ENCODE peak calls at places on chromosomes 1 and 21, in eight cellular contexts. W is hepatocyte, P is mammary epithelial cell, C is PC-9, Z is HCT116, X is fibroblast of lung, A is A673, U is neural progenitor cell. K is an unnamed sample.

GRCh38 chr1:245225267-245225666 is 70.5 kb downstream of the KIF26B start:
- DNase-seq in X (peak), C (no peak), W (peak), Z (no peak), U (peak), P (no peak), A (no peak), K (peak)

GRCh38 chr1:28111157-28111556 is 22.7 kb upstream of the EYA3 start:
- DNase-seq in W (no peak), U (no peak), A (no peak), X (no peak), P (no peak), Z (no peak), C (no peak), K (no peak)

GRCh38 chr1:101259744-101260148 is 22.9 kb downstream of the S1PR1 start:
- DNase-seq in P (peak), C (no peak), Z (no peak), W (no peak), A (no peak), X (peak), U (no peak), K (peak)

GRCh38 chr1:5973771-5974170 is 18.5 kb downstream of the NPHP4 start:
- DNase-seq in U (peak), X (peak), P (no peak), Z (no peak), C (no peak), W (no peak), A (no peak), K (peak)

GRCh38 chr1:229287257-229287656 is 16.3 kb downstream of the RAB4A start:
- DNase-seq in X (no peak), U (no peak), C (no peak), A (no peak), Z (no peak), P (peak), W (no peak), K (no peak)

GRCh38 chr1:96259399-96259798 is 462.2 kb upstream of the PTBP2 start:
- DNase-seq in W (no peak), Z (no peak), P (no peak), A (no peak), C (no peak), X (no peak), U (peak), K (no peak)

GRCh38 chr1:8544644-8545043 is 226.7 kb downstream of the SLC45A1 start:
- DNase-seq in W (no peak), C (no peak), A (no peak), P (no peak), X (no peak), Z (no peak), U (no peak), K (no peak)

GRCh38 chr1:64755356-64755755 is 10.5 kb downstream of the RAVER2 start:
- DNase-seq in C (no peak), U (no peak), P (no peak), Z (no peak), A (no peak), X (no peak), W (no peak), K (no peak)

GRCh38 chr1:223709598-223709997 is 2.7 kb upstream of the CAPN2 start:
- DNase-seq in U (no peak), Z (no peak), C (no peak), X (no peak), W (no peak), A (peak), P (no peak), K (no peak)

GRCh38 chr1:53066941-53067738 is 5.1 kb downstream of the PODN start:
- DNase-seq in C (no peak), P (no peak), Z (no peak), X (no peak), W (no peak), A (no peak), U (no peak), K (no peak)

GRCh38 chr1:32623775-32624174 is 26.6 kb downstream of the ZBTB8OS start:
- DNase-seq in U (no peak), P (no peak), A (no peak), X (no peak), Z (no peak), W (no peak), C (no peak), K (no peak)

GRCh38 chr21:41169258-41169576 is 1.3 kb downstream of the BACE2 start:
- DNase-seq in P (no peak), A (no peak), X (no peak), U (no peak), Z (no peak), C (no peak), W (no peak), K (no peak)

GRCh38 chr21:41169701-41170100 is 1.7 kb downstream of the BACE2 start:
- DNase-seq in U (no peak), P (peak), C (no peak), W (no peak), A (no peak), Z (no peak), X (peak), K (peak)

GRCh38 chr21:41166947-41167346 is 1.0 kb upstream of the BACE2 start:
- DNase-seq in P (no peak), U (no peak), C (no peak), X (no peak), Z (no peak), A (no peak), W (no peak), K (no peak)

GRCh38 chr21:41167348-41168342 is at the start of gene BACE2:
- DNase-seq in P (peak), Z (no peak), X (peak), W (peak), A (peak), U (peak), C (peak), K (peak)

DNA sequence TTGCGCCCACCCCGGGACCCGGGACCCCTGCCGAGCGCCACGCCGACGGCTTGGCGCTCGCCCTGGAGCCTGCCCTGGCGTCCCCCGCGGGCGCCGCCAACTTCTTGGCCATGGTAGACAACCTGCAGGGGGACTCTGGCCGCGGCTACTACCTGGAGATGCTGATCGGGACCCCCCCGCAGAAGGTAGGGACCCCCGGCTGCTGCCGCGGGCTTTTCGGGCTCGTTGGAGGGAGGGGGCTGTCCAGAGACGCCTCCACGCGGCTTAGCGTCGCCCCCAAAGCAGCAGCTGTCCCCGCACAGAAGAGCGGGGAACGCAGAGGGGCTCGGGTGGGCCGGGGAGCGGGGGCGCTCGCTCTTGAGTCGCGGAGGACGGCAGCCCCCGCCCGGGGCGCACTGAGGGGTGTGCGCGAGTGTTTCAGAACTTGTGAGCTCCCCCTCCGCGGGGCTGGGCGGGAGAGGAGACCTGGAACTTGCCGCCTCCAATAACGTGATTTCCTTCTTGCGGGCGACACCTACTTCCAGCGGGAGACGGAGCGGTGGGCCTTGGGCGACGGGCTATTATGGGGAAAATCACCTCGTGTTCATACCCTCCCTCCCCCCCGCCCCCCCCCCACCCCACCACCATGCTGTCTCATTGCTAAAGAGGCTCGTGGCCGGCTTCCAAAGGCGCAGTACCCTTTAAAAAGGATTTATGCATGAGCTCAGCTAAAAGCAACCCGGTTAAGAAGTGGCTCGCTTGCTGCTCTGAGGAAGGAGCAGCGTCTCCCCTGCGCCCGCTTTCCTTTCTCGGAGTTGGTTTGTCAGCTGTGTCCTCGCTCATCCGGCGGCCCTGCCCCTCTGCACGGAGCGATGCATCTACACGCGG is 664 bp downstream of the BACE2 start:
- DNase-seq in Z (no peak), W (peak), C (peak), X (peak), U (peak), A (peak), P (peak), K (peak)
- TF ChIP-seq EZH2 in Z (no peak), W (no peak), C (no peak), X (no peak), U (peak), A (no peak), P (no peak), K (no peak)

DNA sequence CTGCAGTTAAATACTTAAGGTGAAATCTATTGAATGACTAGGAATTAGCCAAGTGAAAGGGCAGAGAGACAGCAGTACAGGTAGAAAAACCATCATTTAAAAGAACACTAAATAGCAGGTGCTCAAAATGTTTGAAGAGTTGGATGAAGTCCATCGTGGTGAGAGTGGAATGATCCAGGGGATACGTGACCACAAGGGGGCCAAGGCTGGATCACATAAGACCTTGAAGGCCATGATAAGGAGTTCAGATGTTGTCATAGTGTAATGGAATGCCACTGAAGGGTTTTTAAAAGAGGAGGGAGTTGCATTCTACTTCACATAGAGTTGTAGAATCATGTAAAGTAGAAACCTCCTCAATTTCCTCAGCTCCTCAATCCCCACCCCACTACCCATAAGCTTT is 34.8 kb upstream of the HOOK1 start:
- DNase-seq in Z (no peak), W (no peak), C (no peak), A (peak), U (peak), P (no peak), X (no peak), K (no peak)
- TF ChIP-seq CTCF in Z (peak), W (no peak), C (no peak), A (peak), U (peak), P (no peak), X (no peak), K (no peak)

GRCh38 chr1:181482001-181482430 is 1.3 kb upstream of the CACNA1E start:
- DNase-seq in U (no peak), X (no peak), P (no peak), A (no peak), C (no peak), W (no peak), Z (no peak), K (no peak)

GRCh38 chr1:181483561-181484291 is 409 bp downstream of the CACNA1E start:
- DNase-seq in W (no peak), U (peak), Z (no peak), A (no peak), X (no peak), C (no peak), P (no peak), K (no peak)

GRCh38 chr1:181482521-181483083 is 715 bp upstream of the CACNA1E start:
- DNase-seq in A (peak), W (peak), Z (no peak), X (peak), P (peak), C (no peak), U (peak), K (no peak)

GRCh38 chr1:181485276-181486097 is 2.2 kb downstream of the CACNA1E start:
- DNase-seq in A (peak), X (no peak), P (no peak), U (peak), W (peak), C (no peak), Z (no peak), K (no peak)

GRCh38 chr1:181483084-181483559 is at the start of gene CACNA1E:
- DNase-seq in C (no peak), U (no peak), A (no peak), Z (no peak), W (no peak), X (no peak), P (no peak), K (no peak)
- TF ChIP-seq EZH2 in C (no peak), U (peak), A (peak), Z (no peak), W (peak), X (no peak), P (no peak), K (peak)

GRCh38 chr21:37430184-37430821 is 63.7 kb downstream of the DYRK1A start:
- DNase-seq in P (peak), Z (no peak), W (peak), X (no peak), A (no peak), C (no peak), U (no peak), K (no peak)

GRCh38 chr21:37425684-37426083 is 59.1 kb downstream of the DYRK1A start:
- DNase-seq in X (no peak), Z (no peak), A (no peak), U (no peak), P (no peak), C (no peak), W (no peak), K (no peak)

GRCh38 chr21:37424987-37425386 is 58.4 kb downstream of the DYRK1A start:
- DNase-seq in X (no peak), C (no peak), U (no peak), P (no peak), Z (no peak), A (no peak), W (no peak), K (no peak)

GRCh38 chr21:37429356-37429755 is 62.8 kb downstream of the DYRK1A start:
- DNase-seq in Z (no peak), P (no peak), A (no peak), X (no peak), C (no peak), W (no peak), U (no peak), K (no peak)

DNA sequence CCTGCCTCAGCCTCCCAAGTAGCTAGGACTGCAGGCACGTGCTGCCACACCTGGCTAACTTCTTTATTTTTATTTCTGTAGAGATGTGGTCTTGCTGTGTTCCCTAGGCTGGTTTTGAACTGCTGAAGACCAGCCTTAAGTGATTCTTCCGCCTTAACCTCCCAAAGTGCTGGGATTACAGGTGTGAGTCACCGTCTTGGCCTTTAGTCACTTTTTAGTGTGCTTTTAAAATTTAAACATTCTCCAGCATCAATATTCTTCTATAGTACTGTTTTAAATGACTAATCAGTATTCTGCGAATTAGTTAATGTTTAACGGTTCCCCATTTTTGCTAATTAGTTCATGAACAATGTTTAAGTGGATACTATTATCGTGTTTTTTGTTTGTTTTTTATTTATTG is 60.6 kb downstream of the DYRK1A start:
- DNase-seq in P (no peak), A (no peak), W (no peak), U (no peak), C (no peak), Z (no peak), X (no peak), K (no peak)
- TF ChIP-seq CTCF in P (no peak), A (no peak), W (no peak), U (no peak), C (no peak), Z (no peak), X (no peak), K (no peak)

GRCh38 chr1:18639335-18640055 is 8.8 kb downstream of the PAX7 start:
- DNase-seq in Z (no peak), W (no peak), U (peak), P (no peak), A (no peak), C (no peak), X (no peak), K (no peak)

GRCh38 chr1:18640228-18641004 is 9.8 kb downstream of the PAX7 start:
- DNase-seq in X (no peak), C (no peak), U (peak), A (peak), P (no peak), Z (no peak), W (no peak), K (no peak)

GRCh38 chr1:18643154-18644012 is 12.7 kb downstream of the PAX7 start:
- DNase-seq in P (no peak), W (no peak), A (peak), U (peak), Z (no peak), X (no peak), C (no peak), K (no peak)

GRCh38 chr1:18642278-18643095 is 11.8 kb downstream of the PAX7 start:
- DNase-seq in X (no peak), W (no peak), C (no peak), P (no peak), A (peak), Z (no peak), U (peak), K (no peak)

GRCh38 chr1:18641005-18641941 is 10.6 kb downstream of the PAX7 start:
- DNase-seq in X (no peak), P (no peak), C (no peak), Z (no peak), A (peak), U (peak), W (no peak), K (no peak)
- TF ChIP-seq EZH2 in X (no peak), P (peak), C (no peak), Z (no peak), A (peak), U (peak), W (peak), K (peak)

DNA sequence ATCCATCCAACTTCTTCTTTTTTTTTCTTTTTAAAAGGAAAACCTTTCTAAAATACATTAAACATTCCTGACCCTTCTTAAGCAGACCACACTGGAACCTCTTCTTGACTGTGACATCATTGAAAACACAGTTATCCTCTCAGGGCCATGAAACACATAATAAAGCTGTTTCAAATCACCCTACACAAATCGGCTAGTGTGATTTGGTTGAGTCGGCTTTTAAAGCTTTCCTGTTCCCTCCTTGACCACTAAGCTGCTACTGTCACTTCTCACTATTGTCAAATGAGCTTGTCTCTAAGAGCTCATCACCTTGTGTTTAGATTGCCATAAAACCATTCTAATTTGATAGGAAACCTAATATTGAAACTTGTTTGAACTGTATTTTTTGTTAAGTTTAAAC is 5.9 kb downstream of the USP24 start:
- DNase-seq in A (peak), P (no peak), W (no peak), U (peak), Z (no peak), C (no peak), X (peak), K (no peak)
- TF ChIP-seq CTCF in A (no peak), P (no peak), W (no peak), U (peak), Z (no peak), C (no peak), X (no peak), K (no peak)

DNA sequence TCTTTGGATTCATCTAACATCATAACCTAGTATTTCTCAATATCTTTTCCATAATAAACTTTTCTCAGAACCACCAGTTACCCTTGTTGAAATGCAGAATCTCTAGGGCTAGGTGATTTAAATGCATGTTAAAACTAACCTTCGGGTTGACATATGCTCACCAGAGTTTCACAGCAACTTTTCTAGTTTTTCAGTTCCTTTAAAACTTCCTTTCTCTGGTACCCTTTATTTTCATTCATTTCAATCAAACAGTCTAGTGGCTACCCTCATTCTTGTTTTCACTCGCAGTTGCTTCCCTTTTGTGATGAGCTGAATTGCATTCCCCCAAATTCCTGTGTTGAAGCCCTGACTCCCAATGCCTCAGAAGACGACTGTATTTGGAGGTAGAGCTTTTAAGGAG is 712.8 kb upstream of the CHRM3 start:
- DNase-seq in W (no peak), X (no peak), A (no peak), C (no peak), P (no peak), Z (no peak), U (no peak), K (no peak)
- TF ChIP-seq EZH2 in W (no peak), X (no peak), A (no peak), C (no peak), P (no peak), Z (no peak), U (no peak), K (no peak)

GRCh38 chr1:94096797-94097549 is 24.0 kb downstream of the ABCA4 start:
- DNase-seq in X (peak), C (no peak), A (peak), W (peak), P (no peak), U (no peak), Z (no peak), K (peak)

GRCh38 chr1:94094466-94095111 is 26.4 kb downstream of the ABCA4 start:
- DNase-seq in P (no peak), X (peak), Z (no peak), C (no peak), A (peak), U (no peak), W (peak), K (peak)

GRCh38 chr1:94093996-94094395 is 27.0 kb downstream of the ABCA4 start:
- DNase-seq in C (no peak), X (peak), Z (no peak), U (no peak), W (no peak), A (no peak), P (no peak), K (peak)

GRCh38 chr1:94095744-94096469 is 25.0 kb downstream of the ABCA4 start:
- DNase-seq in Z (no peak), W (no peak), P (no peak), C (no peak), X (peak), A (no peak), U (no peak), K (peak)

GRCh38 chr1:94095112-94095637 is 25.8 kb downstream of the ABCA4 start:
- DNase-seq in P (no peak), Z (no peak), W (peak), U (no peak), A (peak), C (no peak), X (peak), K (peak)
- TF ChIP-seq CTCF in P (no peak), Z (no peak), W (no peak), U (no peak), A (no peak), C (no peak), X (no peak), K (no peak)